ENCODE peak calls at places on chromosomes 6 and 20, in ten cellular contexts. Z is A549, B is IMR-90, A is adrenal gland, X is HCT116, F is OCI-LY7, E is cardiac fibroblast, O is heart right ventricle, T is prostate gland, W is adipocyte. D is an unnamed sample.

GRCh38 chr6:33921745-33922144 is 117.9 kb upstream of the MLN start:
- DNase-seq in A (no peak), B (no peak), X (no peak), W (no peak), Z (no peak), F (no peak), T (no peak), E (no peak), O (no peak), D (no peak)

GRCh38 chr6:90695316-90695715 is 108.4 kb upstream of the MAP3K7 start:
- DNase-seq in T (no peak), A (no peak), Z (no peak), W (no peak), O (no peak), B (no peak), E (no peak), X (no peak), F (no peak), D (no peak)

GRCh38 chr20:43914697-43915208 is at the start of gene TOX2:
- DNase-seq in B (no peak), O (peak; percentile 48), T (no peak), Z (peak; percentile 21), E (peak; percentile 61), X (no peak), A (peak; percentile 35), F (no peak), W (peak; percentile 87), D (no peak)

GRCh38 chr6:18293192-18293904 is 29.0 kb upstream of the DEK start:
- DNase-seq in T (no peak), Z (peak; percentile 37), B (peak; percentile 23), W (no peak), X (no peak), O (no peak), F (no peak), E (no peak), A (no peak), D (no peak)

GRCh38 chr20:11429168-11429567 is 488.5 kb upstream of the BTBD3 start:
- DNase-seq in E (no peak), Z (peak; percentile 45), F (no peak), O (no peak), T (no peak), B (no peak), A (no peak), W (no peak), X (no peak), D (no peak)

GRCh38 chr6:167907837-167908681 is 81.3 kb downstream of the AFDN start:
- DNase-seq in T (peak; percentile 42), O (no peak), E (peak; percentile 39), B (peak; percentile 28), A (no peak), F (peak; percentile 5), W (peak; percentile 24), X (peak; percentile 18), Z (peak; percentile 37), D (peak; percentile 34)

GRCh38 chr6:101117397-101118185 is 236.5 kb upstream of the ASCC3 start:
- DNase-seq in F (no peak), W (peak; percentile 25), O (peak; percentile 5), Z (peak; percentile 4), X (no peak), E (no peak), B (no peak), T (peak; percentile 4), A (no peak), D (peak; percentile 65)

GRCh38 chr20:10356628-10357027 is 77.4 kb downstream of the MKKS start:
- DNase-seq in X (no peak), W (no peak), E (no peak), Z (no peak), B (no peak), F (no peak), O (no peak), T (no peak), A (no peak), D (no peak)

GRCh38 chr20:7818477-7818876 is 121.8 kb downstream of the HAO1 start:
- DNase-seq in B (no peak), O (no peak), F (no peak), E (no peak), X (no peak), Z (no peak), W (no peak), A (no peak), T (no peak), D (no peak)

GRCh38 chr6:12602951-12603710 is 113.4 kb upstream of the PHACTR1 start:
- DNase-seq in Z (peak; percentile 88), O (no peak), X (peak; percentile 28), B (peak; percentile 77), W (peak; percentile 81), T (peak; percentile 38), A (peak; percentile 24), F (peak; percentile 77), E (peak; percentile 93), D (peak; percentile 57)

GRCh38 chr6:83051386-83052172 is 14.1 kb downstream of the UBE3D start:
- DNase-seq in T (no peak), Z (no peak), E (peak; percentile 21), A (no peak), O (no peak), F (no peak), X (no peak), B (no peak), W (no peak), D (peak; percentile 90)

GRCh38 chr6:24397631-24398030 is 5.1 kb upstream of the MRS2 start:
- DNase-seq in E (no peak), O (no peak), W (no peak), A (no peak), X (no peak), B (no peak), F (no peak), T (no peak), Z (no peak), D (no peak)

GRCh38 chr6:117483004-117483644 is 650 bp downstream of the DCBLD1 start:
- DNase-seq in W (peak; percentile 88), Z (peak; percentile 38), O (peak; percentile 73), A (peak; percentile 78), T (peak; percentile 33), F (no peak), E (peak; percentile 58), B (peak; percentile 31), X (no peak), D (peak; percentile 28)

GRCh38 chr6:116254297-116254724 is 436 bp upstream of the TSPYL4 start:
- DNase-seq in T (no peak), E (no peak), W (no peak), F (no peak), B (no peak), Z (no peak), X (no peak), A (no peak), O (no peak), D (no peak)
- H3K4me3 ChIP-seq in T (peak overlapping the region; percentile 61), E (peak overlapping the region; percentile 98), W (peak overlapping the region; percentile 97), F (peak overlapping the region; percentile 77), B (peak overlapping the region; percentile 90), Z (peak overlapping the region; percentile 75), X (peak overlapping the region; percentile 83), A (peak overlapping the region; percentile 96), O (peak overlapping the region; percentile 82), D (peak overlapping the region; percentile 99)

GRCh38 chr20:63673951-63674350 is 15.8 kb downstream of the RTEL1 start:
- DNase-seq in W (no peak), Z (no peak), A (no peak), T (no peak), B (no peak), F (no peak), X (no peak), O (no peak), E (no peak), D (no peak)
- H3K4me3 ChIP-seq in W (no peak overlapping the region), Z (no peak overlapping the region), A (no peak overlapping the region), T (no peak overlapping the region), B (no peak overlapping the region), F (no peak overlapping the region), X (no peak overlapping the region), O (no peak overlapping the region), E (no peak overlapping the region), D (no peak overlapping the region)

GRCh38 chr6:152575186-152575585 is 62.0 kb downstream of the SYNE1 start:
- DNase-seq in T (no peak), O (no peak), B (no peak), F (no peak), X (no peak), Z (no peak), E (no peak), A (no peak), W (no peak), D (no peak)

GRCh38 chr6:152575621-152576150 is 61.5 kb downstream of the SYNE1 start:
- DNase-seq in T (peak; percentile 78), B (peak; percentile 49), A (no peak), W (peak; percentile 48), F (no peak), Z (no peak), X (no peak), O (no peak), E (peak; percentile 78), D (no peak)

GRCh38 chr6:152572395-152573061 is 64.6 kb downstream of the SYNE1 start:
- DNase-seq in E (no peak), W (no peak), O (no peak), B (peak; percentile 5), Z (no peak), A (no peak), T (peak; percentile 26), F (no peak), X (no peak), D (no peak)

GRCh38 chr6:152573762-152574161 is 63.4 kb downstream of the SYNE1 start:
- DNase-seq in B (peak; percentile 18), F (no peak), T (no peak), O (no peak), W (no peak), E (no peak), X (no peak), A (no peak), Z (no peak), D (no peak)

GRCh38 chr6:152576525-152576924 is 60.6 kb downstream of the SYNE1 start:
- DNase-seq in F (no peak), X (no peak), A (no peak), B (no peak), E (no peak), O (no peak), T (no peak), W (no peak), Z (no peak), D (no peak)
- H3K4me3 ChIP-seq in F (no peak overlapping the region), X (no peak overlapping the region), A (no peak overlapping the region), B (no peak overlapping the region), E (no peak overlapping the region), O (no peak overlapping the region), T (no peak overlapping the region), W (peak overlapping the region; percentile 60), Z (no peak overlapping the region), D (no peak overlapping the region)

GRCh38 chr6:52305948-52306767 is 21.6 kb upstream of the MCM3 start:
- DNase-seq in X (no peak), T (no peak), F (peak; percentile 91), O (no peak), Z (no peak), E (no peak), B (no peak), W (no peak), A (no peak), D (no peak)

GRCh38 chr6:52304917-52305316 is 20.4 kb upstream of the MCM3 start:
- DNase-seq in W (no peak), T (no peak), B (peak; percentile 34), X (no peak), O (no peak), F (peak; percentile 59), Z (no peak), E (peak; percentile 49), A (no peak), D (no peak)

GRCh38 chr6:52307900-52308372 is 23.4 kb upstream of the MCM3 start:
- DNase-seq in F (peak; percentile 74), O (no peak), A (no peak), Z (no peak), B (no peak), W (no peak), E (no peak), T (no peak), X (no peak), D (no peak)

GRCh38 chr6:52305385-52305784 is 20.8 kb upstream of the MCM3 start:
- DNase-seq in F (no peak), W (no peak), B (no peak), O (no peak), A (no peak), T (no peak), X (no peak), Z (no peak), E (no peak), D (no peak)

GRCh38 chr6:52306972-52307849 is 22.7 kb upstream of the MCM3 start:
- DNase-seq in X (no peak), A (no peak), O (no peak), Z (no peak), W (no peak), T (no peak), E (no peak), F (no peak), B (no peak), D (no peak)
- H3K4me3 ChIP-seq in X (no peak overlapping the region), A (no peak overlapping the region), O (no peak overlapping the region), Z (no peak overlapping the region), W (no peak overlapping the region), T (no peak overlapping the region), E (no peak overlapping the region), F (peak overlapping the region; percentile 66), B (no peak overlapping the region), D (no peak overlapping the region)